ENCODE peak calls at places on chromosomes 2 and 18, in ten cellular contexts. X is Calu3, H is breast epithelium, I is uterus, B is stomach, R is nephron progenitor cell, D is foreskin keratinocyte, Y is dorsolateral prefrontal cortex, L is mucosa of descending colon, F is body of pancreas. Q is an unnamed sample.

GRCh38 chr2:222445226-222445625 is 20.9 kb downstream of the SGPP2 start:
- DNase-seq in X (no peak), H (no peak), I (no peak), B (no peak), R (no peak), D (no peak), Y (no peak), L (no peak), F (no peak), Q (no peak)

GRCh38 chr2:72561621-72562318 is 264.1 kb downstream of the EXOC6B start:
- DNase-seq in X (no peak), H (no peak), I (no peak), B (no peak), R (no peak), D (peak), Y (no peak), L (no peak), F (no peak), Q (no peak)

GRCh38 chr2:150609831-150610582 is 122.5 kb upstream of the RND3 start:
- DNase-seq in X (no peak), H (no peak), I (no peak), B (no peak), R (no peak), D (no peak), Y (no peak), L (no peak), F (no peak), Q (no peak)

GRCh38 chr18:32478317-32478716 is 7.6 kb upstream of the GAREM1 start:
- DNase-seq in X (no peak), H (no peak), I (no peak), B (no peak), R (no peak), D (no peak), Y (no peak), L (no peak), F (no peak), Q (no peak)

GRCh38 chr18:35174093-35174731 is 66.6 kb upstream of the ZNF397 start:
- DNase-seq in X (no peak), H (no peak), I (no peak), B (no peak), R (no peak), D (no peak), Y (no peak), L (no peak), F (no peak), Q (no peak)

GRCh38 chr2:15872854-15873253 is 67.5 kb upstream of the MYCN start:
- DNase-seq in X (no peak), H (no peak), I (no peak), B (no peak), R (no peak), D (no peak), Y (no peak), L (no peak), F (no peak), Q (no peak)

GRCh38 chr2:70069049-70069448 is 18.2 kb upstream of the PCBP1 start:
- DNase-seq in X (peak), H (no peak), I (no peak), B (peak), R (no peak), D (peak), Y (no peak), L (peak), F (no peak), Q (no peak)

GRCh38 chr2:119730598-119731278 is 29.0 kb upstream of the PTPN4 start:
- DNase-seq in X (no peak), H (no peak), I (no peak), B (peak), R (no peak), D (peak), Y (no peak), L (no peak), F (no peak), Q (no peak)

GRCh38 chr18:9996104-9996503 is 82.3 kb downstream of the VAPA start:
- DNase-seq in X (no peak), H (no peak), I (no peak), B (no peak), R (no peak), D (no peak), Y (no peak), L (no peak), F (no peak), Q (no peak)

GRCh38 chr2:203787954-203788353 is 79.6 kb upstream of the CTLA4 start:
- DNase-seq in X (no peak), H (no peak), I (no peak), B (no peak), R (no peak), D (no peak), Y (no peak), L (no peak), F (no peak), Q (no peak)

GRCh38 chr2:209460151-209460761 is 36.4 kb downstream of the MAP2 start:
- DNase-seq in X (no peak), H (no peak), I (no peak), B (no peak), R (no peak), D (peak), Y (no peak), L (no peak), F (no peak), Q (no peak)

GRCh38 chr2:25473758-25474335 is 132.1 kb upstream of the DNMT3A start:
- DNase-seq in X (peak), H (no peak), I (no peak), B (peak), R (no peak), D (no peak), Y (no peak), L (no peak), F (peak), Q (no peak)

GRCh38 chr2:105455488-105455991 is 56.7 kb upstream of the FHL2 start:
- DNase-seq in X (peak), H (peak), I (peak), B (peak), R (no peak), D (peak), Y (no peak), L (no peak), F (peak), Q (no peak)

GRCh38 chr2:173223880-173224279 is 130.8 kb upstream of the CDCA7 start:
- DNase-seq in X (no peak), H (no peak), I (no peak), B (no peak), R (no peak), D (no peak), Y (no peak), L (no peak), F (no peak), Q (no peak)

DNA sequence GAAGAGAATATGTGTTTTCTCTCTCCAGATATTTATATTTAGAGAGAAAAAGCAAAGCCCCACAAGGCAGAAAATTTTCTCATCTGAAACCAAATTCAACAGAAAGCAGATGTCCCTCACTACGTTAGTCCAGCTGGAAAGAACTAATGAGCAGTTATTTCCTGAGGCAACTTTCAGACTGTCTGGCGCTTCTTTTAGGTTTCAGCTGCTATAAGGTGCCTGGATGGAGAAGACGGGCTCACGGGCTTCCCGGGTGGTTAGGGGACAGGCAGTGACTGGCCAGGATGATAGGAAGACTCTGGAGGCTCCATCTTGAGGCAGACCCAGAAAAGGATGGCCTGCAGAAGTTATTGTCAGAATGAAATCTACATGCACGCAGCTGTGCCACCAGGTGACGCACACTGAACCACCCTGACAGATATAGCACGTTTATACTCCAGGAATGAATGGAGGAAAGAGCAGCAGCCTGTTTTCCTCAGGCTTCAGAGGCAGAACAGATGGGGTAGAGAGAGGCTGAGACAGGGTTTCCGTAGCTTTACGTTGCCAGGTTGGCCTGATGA is 50.7 kb downstream of the MRPL35 start:
- DNase-seq in X (no peak), H (no peak), I (no peak), B (peak), R (no peak), D (peak), Y (peak), L (peak), F (no peak), Q (no peak)
- TF ChIP-seq CTCF in X (no peak), H (no peak), I (peak), B (no peak), R (no peak), D (peak), Y (no peak), L (peak), F (no peak), Q (no peak)

GRCh38 chr18:63936156-63936931 is 12.8 kb upstream of the HMSD start:
- DNase-seq in X (peak), H (peak), I (peak), B (peak), R (peak), D (peak), Y (peak), L (peak), F (peak), Q (peak)
- TF ChIP-seq CTCF in X (peak), H (peak), I (peak), B (no peak), R (peak), D (peak), Y (peak), L (peak), F (peak), Q (peak)

GRCh38 chr2:212013656-212014055 is 524.9 kb downstream of the ERBB4 start:
- DNase-seq in X (no peak), H (no peak), I (no peak), B (no peak), R (no peak), D (peak), Y (no peak), L (no peak), F (no peak), Q (no peak)
- TF ChIP-seq CTCF in X (no peak), H (no peak), I (no peak), B (no peak), R (no peak), D (no peak), Y (no peak), L (no peak), F (no peak), Q (no peak)

GRCh38 chr2:62381672-62382071 is 124.3 kb downstream of the TMEM17 start:
- DNase-seq in X (no peak), H (no peak), I (no peak), B (no peak), R (no peak), D (no peak), Y (no peak), L (no peak), F (no peak), Q (no peak)

GRCh38 chr2:62383843-62384242 is 122.2 kb downstream of the TMEM17 start:
- DNase-seq in X (no peak), H (no peak), I (no peak), B (no peak), R (no peak), D (peak), Y (no peak), L (no peak), F (no peak), Q (no peak)

GRCh38 chr2:62382757-62383156 is 123.2 kb downstream of the TMEM17 start:
- DNase-seq in X (no peak), H (no peak), I (no peak), B (no peak), R (no peak), D (no peak), Y (no peak), L (no peak), F (no peak), Q (no peak)

GRCh38 chr2:62382122-62382521 is 123.9 kb downstream of the TMEM17 start:
- DNase-seq in X (no peak), H (no peak), I (no peak), B (no peak), R (no peak), D (no peak), Y (no peak), L (no peak), F (no peak), Q (no peak)

GRCh38 chr2:62379576-62379975 is 126.4 kb downstream of the TMEM17 start:
- DNase-seq in X (no peak), H (no peak), I (no peak), B (no peak), R (no peak), D (no peak), Y (no peak), L (no peak), F (no peak), Q (no peak)
- TF ChIP-seq CTCF in X (no peak), H (no peak), I (no peak), B (no peak), R (no peak), D (no peak), Y (no peak), L (no peak), F (no peak), Q (no peak)

Q was measured in glutamatergic neuron.